ENCODE peak calls at places on chromosomes 4 and X, in nine cellular contexts. One of them, this sample, is unnamed.
A peak's percentile ranks its signal among the peaks of the same experiment; 100 is the strongest.

GRCh38 chr4:159837071-159837470 is 734.2 kb downstream of the RAPGEF2 start:
- DNase-seq in transverse colon: no peak
- DNase-seq in hepatocyte: no peak
- DNase-seq in CD8-positive, alpha-beta memory T cell: no peak
- DNase-seq in IMR-90: no peak
- DNase-seq in SJCRH30: no peak
- DNase-seq in GM23338: no peak
- DNase-seq in Karpas-422: no peak
- DNase-seq in colonic mucosa: no peak
- DNase-seq in this sample: no peak

GRCh38 chr4:186485621-186486062 is 69.7 kb downstream of the MTNR1A start:
- DNase-seq in IMR-90: peak; percentile 19
- DNase-seq in transverse colon: no peak
- DNase-seq in SJCRH30: peak; percentile 22
- DNase-seq in CD8-positive, alpha-beta memory T cell: no peak
- DNase-seq in GM23338: no peak
- DNase-seq in Karpas-422: no peak
- DNase-seq in colonic mucosa: no peak
- DNase-seq in hepatocyte: no peak
- DNase-seq in this sample: no peak

GRCh38 chrX:1205681-1206611 is 6.5 kb downstream of the CRLF2 start:
- DNase-seq in GM23338: peak; percentile 98
- DNase-seq in CD8-positive, alpha-beta memory T cell: no peak
- DNase-seq in hepatocyte: peak; percentile 57
- DNase-seq in IMR-90: peak; percentile 59
- DNase-seq in SJCRH30: peak; percentile 44
- DNase-seq in colonic mucosa: peak; percentile 41
- DNase-seq in transverse colon: peak; percentile 18
- DNase-seq in Karpas-422: peak; percentile 87
- DNase-seq in this sample: peak; percentile 79

GRCh38 chrX:120736989-120737388 is 107.1 kb upstream of the C1GALT1C1 start:
- DNase-seq in IMR-90: peak; percentile 37
- DNase-seq in hepatocyte: no peak
- DNase-seq in CD8-positive, alpha-beta memory T cell: no peak
- DNase-seq in colonic mucosa: no peak
- DNase-seq in SJCRH30: no peak
- DNase-seq in Karpas-422: no peak
- DNase-seq in transverse colon: no peak
- DNase-seq in GM23338: no peak
- DNase-seq in this sample: no peak

GRCh38 chr4:14934704-14935390 is 67.4 kb upstream of the CPEB2 start:
- DNase-seq in GM23338: no peak
- DNase-seq in CD8-positive, alpha-beta memory T cell: no peak
- DNase-seq in colonic mucosa: no peak
- DNase-seq in transverse colon: no peak
- DNase-seq in SJCRH30: no peak
- DNase-seq in Karpas-422: no peak
- DNase-seq in hepatocyte: no peak
- DNase-seq in IMR-90: no peak
- DNase-seq in this sample: no peak

GRCh38 chr4:20252656-20253271 is 1.1 kb downstream of the SLIT2 start:
- DNase-seq in hepatocyte: peak; percentile 37
- DNase-seq in colonic mucosa: no peak
- DNase-seq in SJCRH30: no peak
- DNase-seq in CD8-positive, alpha-beta memory T cell: no peak
- DNase-seq in GM23338: peak; percentile 53
- DNase-seq in Karpas-422: no peak
- DNase-seq in transverse colon: peak; percentile 11
- DNase-seq in IMR-90: peak; percentile 39
- DNase-seq in this sample: peak; percentile 81

GRCh38 chr4:38785901-38786402 is 3.2 kb upstream of the TLR10 start:
- DNase-seq in IMR-90: no peak
- DNase-seq in SJCRH30: no peak
- DNase-seq in GM23338: no peak
- DNase-seq in transverse colon: no peak
- DNase-seq in hepatocyte: no peak
- DNase-seq in colonic mucosa: no peak
- DNase-seq in CD8-positive, alpha-beta memory T cell: no peak
- DNase-seq in Karpas-422: peak; percentile 66
- DNase-seq in this sample: no peak

GRCh38 chr4:40809058-40809457 is 59.3 kb downstream of the NSUN7 start:
- DNase-seq in hepatocyte: peak; percentile 12
- DNase-seq in colonic mucosa: no peak
- DNase-seq in SJCRH30: no peak
- DNase-seq in Karpas-422: no peak
- DNase-seq in CD8-positive, alpha-beta memory T cell: no peak
- DNase-seq in transverse colon: no peak
- DNase-seq in GM23338: peak; percentile 44
- DNase-seq in IMR-90: no peak
- DNase-seq in this sample: peak; percentile 61

GRCh38 chr4:95599777-95600436 is 51.1 kb upstream of the UNC5C start:
- DNase-seq in transverse colon: no peak
- DNase-seq in colonic mucosa: no peak
- DNase-seq in hepatocyte: no peak
- DNase-seq in GM23338: no peak
- DNase-seq in CD8-positive, alpha-beta memory T cell: no peak
- DNase-seq in Karpas-422: no peak
- DNase-seq in SJCRH30: no peak
- DNase-seq in IMR-90: no peak
- DNase-seq in this sample: no peak

GRCh38 chr4:101790521-101791188 is at the start of gene BANK1:
- DNase-seq in transverse colon: peak; percentile 71
- DNase-seq in colonic mucosa: peak; percentile 35
- DNase-seq in CD8-positive, alpha-beta memory T cell: no peak
- DNase-seq in SJCRH30: no peak
- DNase-seq in IMR-90: peak; percentile 2
- DNase-seq in Karpas-422: peak; percentile 96
- DNase-seq in hepatocyte: peak; percentile 64
- DNase-seq in GM23338: peak; percentile 86
- DNase-seq in this sample: peak; percentile 94

GRCh38 chr4:62531731-62532130 is 1331.6 kb downstream of the ADGRL3 start:
- DNase-seq in Karpas-422: no peak
- DNase-seq in CD8-positive, alpha-beta memory T cell: no peak
- DNase-seq in SJCRH30: no peak
- DNase-seq in hepatocyte: no peak
- DNase-seq in GM23338: peak; percentile 83
- DNase-seq in transverse colon: no peak
- DNase-seq in IMR-90: no peak
- DNase-seq in colonic mucosa: no peak
- DNase-seq in this sample: peak; percentile 65

GRCh38 chrX:101550825-101551767 is 749 bp downstream of the ARMCX1 start:
- DNase-seq in GM23338: peak; percentile 68
- DNase-seq in colonic mucosa: peak; percentile 51
- DNase-seq in transverse colon: no peak
- DNase-seq in CD8-positive, alpha-beta memory T cell: no peak
- DNase-seq in hepatocyte: peak; percentile 64
- DNase-seq in SJCRH30: peak; percentile 65
- DNase-seq in IMR-90: peak; percentile 20
- DNase-seq in Karpas-422: no peak
- DNase-seq in this sample: peak; percentile 79

GRCh38 chrX:45803383-45803921 is 602.8 kb upstream of the DIPK2B start:
- DNase-seq in hepatocyte: no peak
- DNase-seq in Karpas-422: no peak
- DNase-seq in SJCRH30: no peak
- DNase-seq in GM23338: no peak
- DNase-seq in colonic mucosa: no peak
- DNase-seq in CD8-positive, alpha-beta memory T cell: no peak
- DNase-seq in IMR-90: peak; percentile 94
- DNase-seq in transverse colon: no peak
- DNase-seq in this sample: no peak
- H3K4me1 ChIP-seq in hepatocyte: no peaks in the 10 kb centered on the region
- H3K4me1 ChIP-seq in Karpas-422: no peaks in the 10 kb centered on the region
- H3K4me1 ChIP-seq in SJCRH30: no peaks in the 10 kb centered on the region
- H3K4me1 ChIP-seq in GM23338: peaks cover 64% of the 10 kb centered on the region
- H3K4me1 ChIP-seq in colonic mucosa: no peaks in the 10 kb centered on the region
- H3K4me1 ChIP-seq in CD8-positive, alpha-beta memory T cell: peaks cover 15% of the 10 kb centered on the region
- H3K4me1 ChIP-seq in IMR-90: peaks cover 12% of the 10 kb centered on the region
- H3K4me1 ChIP-seq in transverse colon: no peaks in the 10 kb centered on the region
- H3K4me1 ChIP-seq in this sample: no peaks in the 10 kb centered on the region

GRCh38 chr4:56051710-56052075 is 102.9 kb downstream of the CEP135 start:
- DNase-seq in SJCRH30: no peak
- DNase-seq in hepatocyte: no peak
- DNase-seq in Karpas-422: no peak
- DNase-seq in GM23338: no peak
- DNase-seq in IMR-90: no peak
- DNase-seq in CD8-positive, alpha-beta memory T cell: no peak
- DNase-seq in transverse colon: no peak
- DNase-seq in colonic mucosa: no peak
- DNase-seq in this sample: no peak

GRCh38 chr4:56051049-56051709 is 102.4 kb downstream of the CEP135 start:
- DNase-seq in colonic mucosa: no peak
- DNase-seq in hepatocyte: no peak
- DNase-seq in SJCRH30: no peak
- DNase-seq in GM23338: no peak
- DNase-seq in IMR-90: no peak
- DNase-seq in transverse colon: no peak
- DNase-seq in Karpas-422: no peak
- DNase-seq in CD8-positive, alpha-beta memory T cell: no peak
- DNase-seq in this sample: no peak

GRCh38 chr4:56050584-56050983 is 101.8 kb downstream of the CEP135 start:
- DNase-seq in IMR-90: no peak
- DNase-seq in transverse colon: no peak
- DNase-seq in CD8-positive, alpha-beta memory T cell: no peak
- DNase-seq in GM23338: no peak
- DNase-seq in SJCRH30: no peak
- DNase-seq in colonic mucosa: no peak
- DNase-seq in Karpas-422: no peak
- DNase-seq in hepatocyte: no peak
- DNase-seq in this sample: no peak

GRCh38 chr4:56049428-56050212 is 100.9 kb downstream of the CEP135 start:
- DNase-seq in colonic mucosa: peak; percentile 57
- DNase-seq in CD8-positive, alpha-beta memory T cell: no peak
- DNase-seq in Karpas-422: peak; percentile 57
- DNase-seq in IMR-90: no peak
- DNase-seq in hepatocyte: peak; percentile 56
- DNase-seq in transverse colon: peak; percentile 32
- DNase-seq in GM23338: peak; percentile 80
- DNase-seq in SJCRH30: peak; percentile 75
- DNase-seq in this sample: peak; percentile 89

GRCh38 chr4:56048621-56049427 is 100.1 kb downstream of the CEP135 start:
- DNase-seq in CD8-positive, alpha-beta memory T cell: no peak
- DNase-seq in GM23338: peak; percentile 80
- DNase-seq in SJCRH30: peak; percentile 88
- DNase-seq in IMR-90: peak; percentile 39
- DNase-seq in colonic mucosa: peak; percentile 73
- DNase-seq in hepatocyte: peak; percentile 91
- DNase-seq in transverse colon: peak; percentile 64
- DNase-seq in Karpas-422: peak; percentile 87
- DNase-seq in this sample: peak; percentile 87
- H3K27me3 ChIP-seq in CD8-positive, alpha-beta memory T cell: peaks cover 23% of the 10 kb centered on the region
- H3K27me3 ChIP-seq in GM23338: peaks cover 3% of the 10 kb centered on the region
- H3K27me3 ChIP-seq in SJCRH30: no peaks in the 10 kb centered on the region
- H3K27me3 ChIP-seq in IMR-90: peaks cover 18% of the 10 kb centered on the region
- H3K27me3 ChIP-seq in colonic mucosa: no peaks in the 10 kb centered on the region
- H3K27me3 ChIP-seq in hepatocyte: no peaks in the 10 kb centered on the region
- H3K27me3 ChIP-seq in transverse colon: peaks cover 25% of the 10 kb centered on the region
- H3K27me3 ChIP-seq in Karpas-422: no peaks in the 10 kb centered on the region
- H3K27me3 ChIP-seq in this sample: no peaks in the 10 kb centered on the region

GRCh38 chr4:122845066-122845465 is 18.4 kb downstream of the FGF2 start:
- DNase-seq in SJCRH30: no peak
- DNase-seq in Karpas-422: no peak
- DNase-seq in colonic mucosa: no peak
- DNase-seq in hepatocyte: no peak
- DNase-seq in IMR-90: peak; percentile 59
- DNase-seq in transverse colon: no peak
- DNase-seq in CD8-positive, alpha-beta memory T cell: no peak
- DNase-seq in GM23338: no peak
- DNase-seq in this sample: no peak

GRCh38 chr4:122842392-122842791 is 15.8 kb downstream of the FGF2 start:
- DNase-seq in GM23338: no peak
- DNase-seq in colonic mucosa: no peak
- DNase-seq in transverse colon: no peak
- DNase-seq in CD8-positive, alpha-beta memory T cell: no peak
- DNase-seq in hepatocyte: no peak
- DNase-seq in SJCRH30: no peak
- DNase-seq in Karpas-422: no peak
- DNase-seq in IMR-90: no peak
- DNase-seq in this sample: no peak

GRCh38 chr4:122842984-122843531 is 16.4 kb downstream of the FGF2 start:
- DNase-seq in SJCRH30: no peak
- DNase-seq in CD8-positive, alpha-beta memory T cell: no peak
- DNase-seq in GM23338: no peak
- DNase-seq in IMR-90: no peak
- DNase-seq in transverse colon: peak; percentile 42
- DNase-seq in colonic mucosa: no peak
- DNase-seq in hepatocyte: no peak
- DNase-seq in Karpas-422: no peak
- DNase-seq in this sample: no peak

GRCh38 chr4:122847931-122848330 is 21.3 kb downstream of the FGF2 start:
- DNase-seq in CD8-positive, alpha-beta memory T cell: no peak
- DNase-seq in GM23338: no peak
- DNase-seq in transverse colon: no peak
- DNase-seq in IMR-90: no peak
- DNase-seq in SJCRH30: no peak
- DNase-seq in hepatocyte: no peak
- DNase-seq in Karpas-422: no peak
- DNase-seq in colonic mucosa: no peak
- DNase-seq in this sample: no peak

GRCh38 chr4:122845760-122846159 is 19.1 kb downstream of the FGF2 start:
- DNase-seq in hepatocyte: no peak
- DNase-seq in colonic mucosa: no peak
- DNase-seq in IMR-90: no peak
- DNase-seq in GM23338: no peak
- DNase-seq in CD8-positive, alpha-beta memory T cell: no peak
- DNase-seq in transverse colon: no peak
- DNase-seq in Karpas-422: no peak
- DNase-seq in SJCRH30: no peak
- DNase-seq in this sample: no peak
- H3K4me1 ChIP-seq in hepatocyte: no peaks in the 10 kb centered on the region
- H3K4me1 ChIP-seq in colonic mucosa: no peaks in the 10 kb centered on the region
- H3K4me1 ChIP-seq in IMR-90: peaks cover 7% of the 10 kb centered on the region
- H3K4me1 ChIP-seq in GM23338: peaks cover 77% of the 10 kb centered on the region
- H3K4me1 ChIP-seq in CD8-positive, alpha-beta memory T cell: no peaks in the 10 kb centered on the region
- H3K4me1 ChIP-seq in transverse colon: peaks cover 31% of the 10 kb centered on the region
- H3K4me1 ChIP-seq in Karpas-422: no peaks in the 10 kb centered on the region
- H3K4me1 ChIP-seq in SJCRH30: no peaks in the 10 kb centered on the region
- H3K4me1 ChIP-seq in this sample: no peaks in the 10 kb centered on the region

DNA sequence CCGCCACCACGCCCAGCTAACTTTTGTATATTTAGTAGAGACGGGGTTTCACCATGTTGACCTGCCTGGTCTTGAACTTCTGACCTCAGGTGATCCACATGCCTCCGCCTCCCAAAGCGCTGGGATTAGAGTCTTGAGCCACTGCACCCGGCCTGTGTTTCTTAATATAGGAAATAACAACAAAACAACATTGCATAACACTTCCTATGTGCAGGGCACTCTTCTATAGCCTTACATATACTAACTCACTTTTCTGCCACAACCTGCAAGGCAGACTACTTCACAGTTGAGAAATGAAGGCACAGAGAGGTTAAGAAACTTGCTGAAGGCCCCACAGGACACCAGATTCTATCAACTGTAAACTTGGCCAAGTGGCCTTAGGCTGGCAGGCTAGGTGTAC is 12.7 kb upstream of the TMEM131L start:
- DNase-seq in colonic mucosa: no peak
- DNase-seq in GM23338: no peak
- DNase-seq in CD8-positive, alpha-beta memory T cell: no peak
- DNase-seq in Karpas-422: no peak
- DNase-seq in hepatocyte: no peak
- DNase-seq in IMR-90: no peak
- DNase-seq in SJCRH30: no peak
- DNase-seq in transverse colon: no peak
- DNase-seq in this sample: no peak
- H3K27me3 ChIP-seq in colonic mucosa: no peaks in the 10 kb centered on the region
- H3K27me3 ChIP-seq in GM23338: no peaks in the 10 kb centered on the region
- H3K27me3 ChIP-seq in CD8-positive, alpha-beta memory T cell: no peaks in the 10 kb centered on the region
- H3K27me3 ChIP-seq in Karpas-422: no peaks in the 10 kb centered on the region
- H3K27me3 ChIP-seq in hepatocyte: no peaks in the 10 kb centered on the region
- H3K27me3 ChIP-seq in IMR-90: no peaks in the 10 kb centered on the region
- H3K27me3 ChIP-seq in SJCRH30: no peaks in the 10 kb centered on the region
- H3K27me3 ChIP-seq in transverse colon: no peaks in the 10 kb centered on the region
- H3K27me3 ChIP-seq in this sample: no peaks in the 10 kb centered on the region